ENCODE peak calls at places on chromosomes 4 and X, in ten cellular contexts. J, Z, R, T, G, A, Q, C, X and U are unnamed samples.

GRCh38 chr4:143313527-143313926 is 23.1 kb upstream of the GAB1 start:
- DNase-seq in J (no peak), Z (no peak), R (no peak), T (no peak), G (no peak), A (no peak), Q (no peak), C (no peak), X (no peak), U (no peak)

GRCh38 chr4:107283587-107284559 is 247.8 kb upstream of the DKK2 start:
- DNase-seq in J (peak), Z (no peak), R (peak), T (peak), G (peak), A (no peak), Q (no peak), C (no peak), X (no peak), U (no peak)

GRCh38 chr4:57053508-57053907 is 56.7 kb downstream of the IGFBP7 start:
- DNase-seq in J (no peak), Z (no peak), R (no peak), T (no peak), G (peak), A (no peak), Q (no peak), C (no peak), X (no peak), U (no peak)

GRCh38 chr4:26263165-26263564 is 57.6 kb upstream of the RBPJ start:
- DNase-seq in J (peak), Z (no peak), R (no peak), T (no peak), G (no peak), A (no peak), Q (no peak), C (no peak), X (peak), U (no peak)

GRCh38 chr4:139564502-139564901 is 8.5 kb upstream of the SETD7 start:
- DNase-seq in J (no peak), Z (no peak), R (no peak), T (no peak), G (no peak), A (no peak), Q (no peak), C (no peak), X (peak), U (peak)

GRCh38 chr4:121143126-121143525 is 21.0 kb downstream of the TNIP3 start:
- DNase-seq in J (no peak), Z (no peak), R (no peak), T (no peak), G (no peak), A (no peak), Q (no peak), C (no peak), X (no peak), U (no peak)

GRCh38 chr4:88765729-88766128 is 68.1 kb upstream of the NAP1L5 start:
- DNase-seq in J (peak), Z (no peak), R (peak), T (peak), G (peak), A (no peak), Q (no peak), C (no peak), X (no peak), U (no peak)

GRCh38 chr4:5701971-5702370 is 6.4 kb downstream of the EVC2 start:
- DNase-seq in J (no peak), Z (no peak), R (no peak), T (no peak), G (no peak), A (no peak), Q (no peak), C (no peak), X (no peak), U (no peak)

GRCh38 chr4:925771-926500 is 6.2 kb downstream of the GAK start:
- DNase-seq in J (no peak), Z (no peak), R (no peak), T (no peak), G (peak), A (no peak), Q (no peak), C (no peak), X (no peak), U (no peak)

GRCh38 chrX:101550825-101551767 is 749 bp downstream of the ARMCX1 start:
- DNase-seq in J (no peak), Z (no peak), R (no peak), T (peak), G (peak), A (peak), Q (no peak), C (no peak), X (no peak), U (peak)

GRCh38 chr4:7429601-7430078 is 5.1 kb downstream of the PSAPL1 start:
- DNase-seq in J (no peak), Z (no peak), R (no peak), T (no peak), G (no peak), A (no peak), Q (no peak), C (no peak), X (no peak), U (no peak)

GRCh38 chr4:118994030-118994429 is 105.4 kb downstream of the SYNPO2 start:
- DNase-seq in J (no peak), Z (no peak), R (no peak), T (no peak), G (peak), A (no peak), Q (no peak), C (no peak), X (no peak), U (no peak)

GRCh38 chr4:87097075-87097474 is 123.3 kb downstream of the KLHL8 start:
- DNase-seq in J (no peak), Z (no peak), R (no peak), T (no peak), G (no peak), A (no peak), Q (no peak), C (peak), X (no peak), U (no peak)

GRCh38 chr4:159027535-159027934 is 75.3 kb upstream of the RAPGEF2 start:
- DNase-seq in J (no peak), Z (no peak), R (no peak), T (no peak), G (no peak), A (no peak), Q (no peak), C (no peak), X (no peak), U (no peak)

GRCh38 chr4:134024251-134024650 is 177.3 kb downstream of the PABPC4L start:
- DNase-seq in J (peak), Z (no peak), R (peak), T (no peak), G (peak), A (no peak), Q (no peak), C (no peak), X (no peak), U (peak)

GRCh38 chr4:38384962-38385285 is 279.1 kb upstream of the KLF3 start:
- DNase-seq in J (no peak), Z (no peak), R (no peak), T (no peak), G (peak), A (no peak), Q (no peak), C (no peak), X (no peak), U (no peak)

GRCh38 chr4:81827568-81828202 is 356.0 kb upstream of the RASGEF1B start:
- DNase-seq in J (peak), Z (no peak), R (no peak), T (no peak), G (no peak), A (no peak), Q (no peak), C (peak), X (peak), U (no peak)

GRCh38 chrX:21167028-21167427 is 207.2 kb upstream of the CNKSR2 start:
- DNase-seq in J (no peak), Z (no peak), R (no peak), T (no peak), G (no peak), A (no peak), Q (no peak), C (no peak), X (no peak), U (no peak)

GRCh38 chr4:8241895-8242696 is 27.5 kb upstream of the HTRA3 start:
- DNase-seq in J (peak), Z (peak), R (peak), T (peak), G (peak), A (peak), Q (peak), C (peak), X (peak), U (peak)

GRCh38 chrX:104195489-104196084 is 29.3 kb downstream of the FAM199X start:
- DNase-seq in J (peak), Z (no peak), R (peak), T (peak), G (peak), A (no peak), Q (no peak), C (no peak), X (peak), U (no peak)

GRCh38 chr4:166882221-166882620 is 352.1 kb downstream of the SPOCK3 start:
- DNase-seq in J (no peak), Z (no peak), R (no peak), T (no peak), G (no peak), A (no peak), Q (no peak), C (no peak), X (no peak), U (no peak)